ENCODE peak calls at places on chromosomes 5 and 9, in six cellular contexts. One of them, this sample, is unnamed.

GRCh38 chr5:61575581-61575980 is 243.5 kb downstream of the ZSWIM6 start:
- DNase-seq in neural crest cell: no peak
- DNase-seq in epithelial cell of proximal tubule: no peak
- DNase-seq in BJ: no peak
- DNase-seq in astrocyte: no peak
- DNase-seq in GM20000: no peak
- DNase-seq in this sample: no peak

GRCh38 chr5:68047035-68047434 is 168.5 kb upstream of the PIK3R1 start:
- DNase-seq in neural crest cell: no peak
- DNase-seq in epithelial cell of proximal tubule: no peak
- DNase-seq in BJ: peak
- DNase-seq in astrocyte: peak
- DNase-seq in GM20000: no peak
- DNase-seq in this sample: no peak

GRCh38 chr5:109743770-109744212 is 54.1 kb downstream of the MAN2A1 start:
- DNase-seq in neural crest cell: no peak
- DNase-seq in epithelial cell of proximal tubule: peak
- DNase-seq in BJ: peak
- DNase-seq in astrocyte: peak
- DNase-seq in GM20000: no peak
- DNase-seq in this sample: no peak

GRCh38 chr5:159650803-159651202 is 265.5 kb upstream of the ADRA1B start:
- DNase-seq in neural crest cell: no peak
- DNase-seq in epithelial cell of proximal tubule: no peak
- DNase-seq in BJ: no peak
- DNase-seq in astrocyte: no peak
- DNase-seq in GM20000: no peak
- DNase-seq in this sample: no peak

GRCh38 chr5:150789431-150789830 is 10.9 kb downstream of the SMIM3 start:
- DNase-seq in neural crest cell: no peak
- DNase-seq in epithelial cell of proximal tubule: no peak
- DNase-seq in BJ: no peak
- DNase-seq in astrocyte: no peak
- DNase-seq in GM20000: no peak
- DNase-seq in this sample: no peak

GRCh38 chr9:133874061-133874638 is 118.0 kb downstream of the VAV2 start:
- DNase-seq in neural crest cell: no peak
- DNase-seq in epithelial cell of proximal tubule: peak
- DNase-seq in BJ: peak
- DNase-seq in astrocyte: peak
- DNase-seq in GM20000: no peak
- DNase-seq in this sample: no peak

GRCh38 chr9:115211413-115212204 is 93.7 kb upstream of the TNC start:
- DNase-seq in neural crest cell: no peak
- DNase-seq in epithelial cell of proximal tubule: no peak
- DNase-seq in BJ: peak
- DNase-seq in astrocyte: peak
- DNase-seq in GM20000: peak
- DNase-seq in this sample: no peak

GRCh38 chr5:157384971-157385709 is 74.9 kb upstream of the NIPAL4 start:
- DNase-seq in neural crest cell: no peak
- DNase-seq in epithelial cell of proximal tubule: peak
- DNase-seq in BJ: peak
- DNase-seq in astrocyte: peak
- DNase-seq in GM20000: no peak
- DNase-seq in this sample: peak

GRCh38 chr9:135134253-135135028 is 47.0 kb downstream of the OLFM1 start:
- DNase-seq in neural crest cell: no peak
- DNase-seq in epithelial cell of proximal tubule: no peak
- DNase-seq in BJ: no peak
- DNase-seq in astrocyte: no peak
- DNase-seq in GM20000: no peak
- DNase-seq in this sample: no peak

GRCh38 chr9:33101104-33101951 is 24.9 kb upstream of the SMU1 start:
- DNase-seq in neural crest cell: no peak
- DNase-seq in epithelial cell of proximal tubule: peak
- DNase-seq in BJ: no peak
- DNase-seq in astrocyte: peak
- DNase-seq in GM20000: no peak
- DNase-seq in this sample: no peak

GRCh38 chr9:105258225-105258737 is 13.8 kb downstream of the SLC44A1 start:
- DNase-seq in neural crest cell: no peak
- DNase-seq in epithelial cell of proximal tubule: no peak
- DNase-seq in BJ: no peak
- DNase-seq in astrocyte: no peak
- DNase-seq in GM20000: no peak
- DNase-seq in this sample: no peak
- TF ChIP-seq CTCF in neural crest cell: no peak
- TF ChIP-seq CTCF in epithelial cell of proximal tubule: no peak
- TF ChIP-seq CTCF in BJ: no peak
- TF ChIP-seq CTCF in astrocyte: no peak
- TF ChIP-seq CTCF in GM20000: no peak
- TF ChIP-seq CTCF in this sample: no peak

GRCh38 chr9:698937-699336 is 142.6 kb upstream of the DMRT1 start:
- DNase-seq in neural crest cell: no peak
- DNase-seq in epithelial cell of proximal tubule: no peak
- DNase-seq in BJ: no peak
- DNase-seq in astrocyte: no peak
- DNase-seq in GM20000: no peak
- DNase-seq in this sample: no peak

GRCh38 chr9:695252-695651 is 146.2 kb upstream of the DMRT1 start:
- DNase-seq in neural crest cell: no peak
- DNase-seq in epithelial cell of proximal tubule: no peak
- DNase-seq in BJ: no peak
- DNase-seq in astrocyte: no peak
- DNase-seq in GM20000: no peak
- DNase-seq in this sample: no peak

GRCh38 chr9:698276-698675 is 143.2 kb upstream of the DMRT1 start:
- DNase-seq in neural crest cell: no peak
- DNase-seq in epithelial cell of proximal tubule: no peak
- DNase-seq in BJ: no peak
- DNase-seq in astrocyte: peak
- DNase-seq in GM20000: no peak
- DNase-seq in this sample: no peak

GRCh38 chr9:694499-695154 is 146.9 kb upstream of the DMRT1 start:
- DNase-seq in neural crest cell: no peak
- DNase-seq in epithelial cell of proximal tubule: no peak
- DNase-seq in BJ: no peak
- DNase-seq in astrocyte: peak
- DNase-seq in GM20000: no peak
- DNase-seq in this sample: peak

GRCh38 chr9:696332-697090 is 145.0 kb upstream of the DMRT1 start:
- DNase-seq in neural crest cell: no peak
- DNase-seq in epithelial cell of proximal tubule: no peak
- DNase-seq in BJ: no peak
- DNase-seq in astrocyte: peak
- DNase-seq in GM20000: no peak
- DNase-seq in this sample: no peak
- TF ChIP-seq CTCF in neural crest cell: no peak
- TF ChIP-seq CTCF in epithelial cell of proximal tubule: peak
- TF ChIP-seq CTCF in BJ: peak
- TF ChIP-seq CTCF in astrocyte: peak
- TF ChIP-seq CTCF in GM20000: no peak
- TF ChIP-seq CTCF in this sample: peak

GRCh38 chr5:26323794-26324193 is 714.6 kb downstream of the CDH9 start:
- DNase-seq in neural crest cell: no peak
- DNase-seq in epithelial cell of proximal tubule: no peak
- DNase-seq in BJ: no peak
- DNase-seq in astrocyte: no peak
- DNase-seq in GM20000: no peak
- DNase-seq in this sample: no peak

GRCh38 chr5:26326153-26326759 is 712.1 kb downstream of the CDH9 start:
- DNase-seq in neural crest cell: no peak
- DNase-seq in epithelial cell of proximal tubule: no peak
- DNase-seq in BJ: no peak
- DNase-seq in astrocyte: no peak
- DNase-seq in GM20000: no peak
- DNase-seq in this sample: no peak

DNA sequence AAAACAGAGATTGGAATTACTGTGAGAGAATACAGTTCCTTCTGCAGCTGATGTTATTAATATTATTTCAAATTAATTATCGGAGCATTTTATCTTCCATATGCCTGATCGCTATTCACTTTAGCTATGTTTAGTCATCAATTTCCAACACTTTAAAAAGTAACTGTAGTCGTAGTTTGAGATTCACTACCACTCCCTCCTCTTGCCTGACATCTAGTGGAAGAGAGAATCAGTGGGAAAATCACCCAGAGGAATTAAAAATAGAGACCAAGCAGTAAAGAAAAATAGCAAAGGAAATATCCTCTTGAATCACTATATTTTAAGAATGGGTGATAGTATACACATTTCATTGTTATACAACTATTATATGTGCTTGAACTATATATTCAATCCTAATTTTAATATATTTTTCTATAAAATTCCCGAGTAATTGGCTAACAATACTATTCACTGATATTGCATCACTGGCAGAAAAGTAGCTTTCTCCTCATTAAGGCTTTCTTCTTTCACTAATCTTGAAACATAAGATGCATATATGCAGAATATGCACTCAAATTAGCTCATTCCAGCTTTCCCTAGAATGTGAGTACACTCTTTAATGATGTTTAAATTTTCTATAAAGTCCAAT is 708.7 kb downstream of the CDH9 start:
- DNase-seq in neural crest cell: no peak
- DNase-seq in epithelial cell of proximal tubule: no peak
- DNase-seq in BJ: no peak
- DNase-seq in astrocyte: no peak
- DNase-seq in GM20000: no peak
- DNase-seq in this sample: no peak
- TF ChIP-seq CTCF in neural crest cell: peak
- TF ChIP-seq CTCF in epithelial cell of proximal tubule: peak
- TF ChIP-seq CTCF in BJ: no peak
- TF ChIP-seq CTCF in astrocyte: peak
- TF ChIP-seq CTCF in GM20000: no peak
- TF ChIP-seq CTCF in this sample: peak

DNA sequence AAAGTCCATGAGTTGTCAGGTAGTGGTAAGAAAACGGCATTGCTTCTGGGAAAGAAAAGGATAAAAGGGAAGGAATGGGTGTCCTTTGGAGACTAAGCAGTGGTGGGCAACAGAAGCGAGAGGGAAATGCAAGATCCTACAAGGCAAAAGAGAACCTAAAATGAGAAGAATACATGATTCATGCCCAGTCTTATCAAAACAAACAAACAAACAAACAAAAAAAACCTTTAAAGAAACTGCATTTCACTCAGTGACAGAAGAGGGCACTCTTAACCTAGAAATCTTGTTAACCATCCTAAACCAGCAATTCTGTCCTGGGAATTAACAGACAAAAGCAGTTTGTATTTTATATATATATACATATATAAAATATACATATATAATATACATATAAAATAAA is 88.5 kb downstream of the SUSD1 start:
- DNase-seq in neural crest cell: no peak
- DNase-seq in epithelial cell of proximal tubule: no peak
- DNase-seq in BJ: no peak
- DNase-seq in astrocyte: no peak
- DNase-seq in GM20000: no peak
- DNase-seq in this sample: no peak
- TF ChIP-seq CTCF in neural crest cell: peak
- TF ChIP-seq CTCF in epithelial cell of proximal tubule: peak
- TF ChIP-seq CTCF in BJ: peak
- TF ChIP-seq CTCF in astrocyte: peak
- TF ChIP-seq CTCF in GM20000: peak
- TF ChIP-seq CTCF in this sample: peak

GRCh38 chr9:7186175-7186574 is 428.4 kb downstream of the KDM4C start:
- DNase-seq in neural crest cell: no peak
- DNase-seq in epithelial cell of proximal tubule: no peak
- DNase-seq in BJ: no peak
- DNase-seq in astrocyte: no peak
- DNase-seq in GM20000: no peak
- DNase-seq in this sample: peak
- TF ChIP-seq CTCF in neural crest cell: peak
- TF ChIP-seq CTCF in epithelial cell of proximal tubule: peak
- TF ChIP-seq CTCF in BJ: peak
- TF ChIP-seq CTCF in astrocyte: peak
- TF ChIP-seq CTCF in GM20000: peak
- TF ChIP-seq CTCF in this sample: peak

DNA sequence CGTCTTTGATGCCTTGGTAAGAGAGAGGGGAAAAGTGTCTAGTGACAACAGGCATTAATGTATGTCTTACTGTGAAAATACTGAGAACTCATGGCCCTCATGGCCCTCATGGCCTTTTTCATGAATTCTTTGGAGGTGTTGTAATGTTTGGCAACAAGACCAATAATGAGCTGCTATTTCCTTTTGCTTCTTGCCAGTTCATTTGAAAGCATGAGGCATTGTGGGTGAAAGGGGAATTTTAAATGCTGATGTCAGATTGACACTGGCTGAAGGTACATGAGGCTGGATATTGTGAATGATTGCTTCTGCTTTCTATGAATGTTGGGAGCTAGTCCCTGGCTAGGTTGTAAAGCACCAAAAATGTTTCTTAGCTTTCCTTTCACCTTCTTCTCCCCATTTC is 79.2 kb downstream of the DOCK2 start:
- DNase-seq in neural crest cell: no peak
- DNase-seq in epithelial cell of proximal tubule: peak
- DNase-seq in BJ: peak
- DNase-seq in astrocyte: peak
- DNase-seq in GM20000: no peak
- DNase-seq in this sample: no peak
- TF ChIP-seq CTCF in neural crest cell: no peak
- TF ChIP-seq CTCF in epithelial cell of proximal tubule: no peak
- TF ChIP-seq CTCF in BJ: no peak
- TF ChIP-seq CTCF in astrocyte: no peak
- TF ChIP-seq CTCF in GM20000: no peak
- TF ChIP-seq CTCF in this sample: no peak